ENCODE peak calls at places on chromosomes 11 and 22, in four cellular contexts. J is fibroblast of lung; N is cardiac muscle cell; V is CD8-positive, alpha-beta memory T cell. K is an unnamed sample.
A peak's percentile ranks its signal among the peaks of the same experiment; 100 is the strongest.

GRCh38 chr11:27411330-27411729 is 48.3 kb upstream of the CCDC34 start:
- DNase-seq in J (no peak), N (no peak), V (no peak), K (no peak)

GRCh38 chr11:122672892-122673291 is 17.4 kb downstream of the UBASH3B start:
- DNase-seq in J (peak; percentile 44), N (no peak), V (no peak), K (no peak)

GRCh38 chr11:36507824-36508489 is 2.1 kb downstream of the TRAF6 start:
- DNase-seq in J (no peak), N (peak; percentile 12), V (no peak), K (no peak)

GRCh38 chr22:33512961-33513360 is 407.3 kb downstream of the LARGE1 start:
- DNase-seq in J (peak; percentile 1), N (no peak), V (no peak), K (no peak)

GRCh38 chr11:12088047-12088481 is 22.3 kb upstream of the MICAL2 start:
- DNase-seq in J (peak; percentile 71), N (peak; percentile 68), V (no peak), K (no peak)

GRCh38 chr11:96228911-96229310 is 114.1 kb downstream of the MAML2 start:
- DNase-seq in J (no peak), N (peak; percentile 77), V (no peak), K (no peak)

GRCh38 chr11:18384157-18384641 is 10.2 kb upstream of the LDHA start:
- DNase-seq in J (peak; percentile 83), N (peak; percentile 92), V (peak; percentile 25), K (no peak)

GRCh38 chr22:23398701-23399366 is 181.3 kb downstream of the IGLL1 start:
- DNase-seq in J (no peak), N (no peak), V (no peak), K (no peak)

GRCh38 chr11:126585388-126586302 is 230.2 kb downstream of the ST3GAL4 start:
- DNase-seq in J (peak; percentile 94), N (peak; percentile 96), V (no peak), K (no peak)

DNA sequence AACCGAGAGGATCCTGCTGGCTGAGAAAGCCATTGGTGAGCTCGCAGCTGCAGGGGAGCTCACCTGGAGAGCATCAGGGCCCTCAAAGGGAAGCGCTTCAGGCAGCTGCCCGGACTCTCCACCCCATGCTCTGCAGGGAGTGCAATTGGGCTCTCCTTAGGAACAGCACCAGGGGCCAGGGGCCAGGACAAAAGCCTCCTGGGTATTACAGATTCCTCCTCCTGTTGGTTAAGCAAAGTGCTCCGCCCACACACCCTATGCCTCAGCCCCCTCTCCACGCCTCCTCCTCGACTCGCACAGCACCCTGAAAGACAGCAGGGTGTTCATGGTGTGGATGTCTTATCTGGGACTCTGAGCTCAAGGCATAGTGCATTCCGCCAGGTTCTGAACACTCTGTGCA is 139.9 kb downstream of the SHANK2 start:
- DNase-seq in J (no peak), N (no peak), V (no peak), K (no peak)
- H3K9me3 ChIP-seq in J (no peaks in the 10 kb centered on the region), N (no peaks in the 10 kb centered on the region), V (no peaks in the 10 kb centered on the region), K (no peaks in the 10 kb centered on the region)

GRCh38 chr11:10354389-10354788 is 49.5 kb downstream of the ADM start:
- DNase-seq in J (peak; percentile 51), N (no peak), V (no peak), K (no peak)
- H3K9me3 ChIP-seq in J (no peaks in the 10 kb centered on the region), N (no peaks in the 10 kb centered on the region), V (no peaks in the 10 kb centered on the region), K (peaks cover 2% of the 10 kb centered on the region)

GRCh38 chr11:1238767-1239595 is 16.1 kb downstream of the MUC5B start:
- DNase-seq in J (no peak), N (no peak), V (no peak), K (no peak)

GRCh38 chr11:1242289-1242688 is 19.4 kb downstream of the MUC5B start:
- DNase-seq in J (no peak), N (no peak), V (no peak), K (no peak)

GRCh38 chr11:1240771-1241170 is 17.9 kb downstream of the MUC5B start:
- DNase-seq in J (no peak), N (no peak), V (no peak), K (no peak)

GRCh38 chr11:1239596-1240205 is 16.8 kb downstream of the MUC5B start:
- DNase-seq in J (no peak), N (no peak), V (no peak), K (no peak)

GRCh38 chr11:1241706-1242105 is 18.8 kb downstream of the MUC5B start:
- DNase-seq in J (no peak), N (no peak), V (no peak), K (no peak)
- H3K9me3 ChIP-seq in J (no peaks in the 10 kb centered on the region), N (no peaks in the 10 kb centered on the region), V (no peaks in the 10 kb centered on the region), K (no peaks in the 10 kb centered on the region)

GRCh38 chr11:127804775-127805446 is 782.4 kb downstream of the ETS1 start:
- DNase-seq in J (no peak), N (no peak), V (no peak), K (no peak)
- H3K9me3 ChIP-seq in J (no peaks in the 10 kb centered on the region), N (no peaks in the 10 kb centered on the region), V (no peaks in the 10 kb centered on the region), K (no peaks in the 10 kb centered on the region)

DNA sequence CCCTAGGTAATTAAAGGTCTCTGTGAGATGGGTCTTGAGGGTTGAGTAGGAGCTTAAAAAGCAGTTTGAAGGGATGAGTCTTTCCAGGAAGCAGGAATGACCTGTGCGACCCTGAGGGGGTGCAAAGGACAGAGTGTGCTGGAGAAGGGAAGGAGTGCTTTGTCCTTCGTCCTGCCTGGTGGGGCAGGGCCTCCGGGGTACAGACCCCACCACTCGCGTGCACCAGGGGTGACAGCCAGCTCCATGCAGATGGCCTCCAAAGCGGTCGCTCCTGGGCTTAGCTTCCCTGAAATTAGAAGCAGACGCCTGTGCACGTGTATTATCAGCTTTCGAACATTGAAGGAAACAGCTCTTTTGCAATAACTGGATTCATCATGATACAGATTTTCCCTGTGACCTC is 959.8 kb downstream of the BRD1 start:
- DNase-seq in J (no peak), N (no peak), V (no peak), K (no peak)
- H3K9me3 ChIP-seq in J (no peaks in the 10 kb centered on the region), N (no peaks in the 10 kb centered on the region), V (no peaks in the 10 kb centered on the region), K (no peaks in the 10 kb centered on the region)

GRCh38 chr22:48096846-48097665 is 1334.6 kb downstream of the TBC1D22A start:
- DNase-seq in J (no peak), N (no peak), V (no peak), K (no peak)
- H3K9me3 ChIP-seq in J (no peaks in the 10 kb centered on the region), N (no peaks in the 10 kb centered on the region), V (no peaks in the 10 kb centered on the region), K (no peaks in the 10 kb centered on the region)

DNA sequence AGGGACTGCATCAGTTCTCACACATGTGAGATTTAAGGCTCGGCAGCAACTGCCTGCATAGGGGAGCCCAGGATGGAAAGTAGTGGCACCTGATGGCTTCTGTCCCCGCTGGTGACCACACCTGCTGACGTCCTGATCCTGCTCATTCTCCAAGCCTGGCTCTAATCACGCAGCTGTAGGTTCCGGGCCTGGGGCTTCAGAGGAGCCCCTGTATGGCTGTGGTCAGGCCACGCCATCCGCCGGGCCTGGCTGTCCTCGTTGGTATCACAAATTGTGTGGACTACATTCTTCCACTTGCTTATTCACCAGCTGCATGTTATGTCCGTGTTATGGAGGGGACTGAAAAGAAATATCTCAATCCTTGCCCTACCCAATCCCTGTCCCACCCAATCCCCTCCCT is 580.0 kb downstream of the TBC1D22A start:
- DNase-seq in J (no peak), N (no peak), V (no peak), K (no peak)
- H3K9me3 ChIP-seq in J (no peaks in the 10 kb centered on the region), N (no peaks in the 10 kb centered on the region), V (no peaks in the 10 kb centered on the region), K (no peaks in the 10 kb centered on the region)

GRCh38 chr22:49645791-49646550 is 181.7 kb downstream of the BRD1 start:
- DNase-seq in J (no peak), N (no peak), V (no peak), K (no peak)
- H3K9me3 ChIP-seq in J (no peaks in the 10 kb centered on the region), N (no peaks in the 10 kb centered on the region), V (no peaks in the 10 kb centered on the region), K (no peaks in the 10 kb centered on the region)

GRCh38 chr11:97717922-97718321 is 1302.8 kb upstream of the CNTN5 start:
- DNase-seq in J (no peak), N (no peak), V (no peak), K (no peak)
- H3K9me3 ChIP-seq in J (no peaks in the 10 kb centered on the region), N (no peaks in the 10 kb centered on the region), V (no peaks in the 10 kb centered on the region), K (no peaks in the 10 kb centered on the region)

K was measured in T-helper 17 cell.